ENCODE peak calls at places on chromosomes 2 and 18, in four cellular contexts. L is neural crest cell, T is endothelial cell, K is PC-9. P is an unnamed sample.

GRCh38 chr2:37156071-37156856 is 516 bp downstream of the EIF2AK2 start:
- DNase-seq in L (no peak), T (peak; percentile 7), K (peak; percentile 10), P (no peak)

GRCh38 chr2:136207030-136207623 is 89.2 kb upstream of the CXCR4 start:
- DNase-seq in L (no peak), T (no peak), K (no peak), P (no peak)

GRCh38 chr2:26922638-26923466 is 47.6 kb upstream of the MAPRE3 start:
- DNase-seq in L (peak; percentile 31), T (peak; percentile 68), K (peak; percentile 25), P (no peak)

GRCh38 chr18:62387257-62387656 is 62.1 kb downstream of the TNFRSF11A start:
- DNase-seq in L (no peak), T (no peak), K (no peak), P (no peak)

GRCh38 chr2:109203246-109204011 is 74.4 kb downstream of the SH3RF3 start:
- DNase-seq in L (no peak), T (no peak), K (no peak), P (no peak)

GRCh38 chr2:29632018-29632417 is 289.4 kb downstream of the ALK start:
- DNase-seq in L (no peak), T (no peak), K (no peak), P (no peak)

GRCh38 chr18:4068552-4069158 is 386.5 kb downstream of the DLGAP1 start:
- DNase-seq in L (peak; percentile 45), T (peak; percentile 59), K (peak; percentile 40), P (peak; percentile 4)

GRCh38 chr2:138059967-138060635 is 95.8 kb downstream of the HNMT start:
- DNase-seq in L (no peak), T (no peak), K (peak; percentile 67), P (peak; percentile 37)

GRCh38 chr2:88099798-88100488 is 27.9 kb downstream of the FABP1 start:
- DNase-seq in L (peak; percentile 9), T (peak; percentile 26), K (peak; percentile 8), P (no peak)

GRCh38 chr18:75727479-75727878 is 300.0 kb upstream of the SMIM21 start:
- DNase-seq in L (peak; percentile 48), T (peak; percentile 58), K (peak; percentile 10), P (no peak)

GRCh38 chr2:217870528-217871011 is 132.2 kb downstream of the TNS1 start:
- DNase-seq in L (no peak), T (no peak), K (no peak), P (no peak)

GRCh38 chr2:67994716-67995115 is 68.1 kb downstream of the C1D start:
- DNase-seq in L (no peak), T (no peak), K (no peak), P (no peak)

GRCh38 chr2:173972636-173973035 is 7.5 kb upstream of the SP3 start:
- DNase-seq in L (no peak), T (no peak), K (peak; percentile 95), P (no peak)

GRCh38 chr2:11865820-11866219 is 119.4 kb downstream of the LPIN1 start:
- DNase-seq in L (no peak), T (no peak), K (no peak), P (no peak)

GRCh38 chr2:70855679-70856078 is 20.1 kb upstream of the CD207 start:
- DNase-seq in L (no peak), T (no peak), K (no peak), P (peak; percentile 60)

GRCh38 chr2:216918088-216918680 is 58.3 kb upstream of the TNP1 start:
- DNase-seq in L (no peak), T (no peak), K (peak; percentile 21), P (peak; percentile 5)

GRCh38 chr18:29225351-29225750 is 1048.4 kb upstream of the CDH2 start:
- DNase-seq in L (no peak), T (no peak), K (no peak), P (no peak)

GRCh38 chr2:226790436-226790835 is 9.2 kb downstream of the IRS1 start:
- DNase-seq in L (no peak), T (no peak), K (no peak), P (no peak)

GRCh38 chr2:172249986-172250385 is 147.3 kb upstream of the DLX2 start:
- DNase-seq in L (no peak), T (no peak), K (no peak), P (no peak)

GRCh38 chr2:35503311-35503710 is 852.3 kb upstream of the CRIM1 start:
- DNase-seq in L (no peak), T (no peak), K (no peak), P (no peak)

GRCh38 chr2:27752551-27753237 is 18.8 kb upstream of the MRPL33 start:
- DNase-seq in L (no peak), T (peak; percentile 30), K (peak; percentile 83), P (no peak)

GRCh38 chr2:190997516-190998113 is 16.4 kb downstream of the STAT1 start:
- DNase-seq in L (no peak), T (no peak), K (no peak), P (no peak)

GRCh38 chr2:57440437-57440836 is 606.2 kb upstream of the VRK2 start:
- DNase-seq in L (no peak), T (no peak), K (no peak), P (no peak)

GRCh38 chr2:9735335-9735734 is 104.5 kb upstream of the YWHAQ start:
- DNase-seq in L (no peak), T (no peak), K (no peak), P (no peak)

GRCh38 chr2:69791045-69791444 is 38.4 kb upstream of the GMCL1 start:
- DNase-seq in L (no peak), T (no peak), K (no peak), P (no peak)

GRCh38 chr18:57674891-57675290 is 53.3 kb upstream of the NARS1 start:
- DNase-seq in L (no peak), T (no peak), K (no peak), P (no peak)

GRCh38 chr2:217953011-217953481 is 49.7 kb downstream of the TNS1 start:
- DNase-seq in L (no peak), T (no peak), K (no peak), P (no peak)

GRCh38 chr2:43452318-43452731 is 143.5 kb downstream of the THADA start:
- DNase-seq in L (no peak), T (no peak), K (no peak), P (no peak)

GRCh38 chr2:137023205-137023604 is 257.9 kb downstream of the THSD7B start:
- DNase-seq in L (no peak), T (no peak), K (no peak), P (no peak)

GRCh38 chr2:173010233-173010632 is 65.4 kb upstream of the MAP3K20 start:
- DNase-seq in L (no peak), T (no peak), K (no peak), P (no peak)

GRCh38 chr2:75175473-75175872 is 23.8 kb downstream of the TACR1 start:
- DNase-seq in L (no peak), T (no peak), K (no peak), P (no peak)

GRCh38 chr2:190911813-190912212 is 31.2 kb downstream of the GLS start:
- DNase-seq in L (no peak), T (no peak), K (no peak), P (no peak)

GRCh38 chr2:235514627-235515363 is 21.0 kb downstream of the AGAP1 start:
- DNase-seq in L (no peak), T (no peak), K (no peak), P (no peak)
- TF ChIP-seq CTCF in L (peak; percentile 24), T (no peak), K (peak; percentile 16), P (no peak)

GRCh38 chr2:64863097-64863820 is 125.9 kb upstream of the SLC1A4 start:
- DNase-seq in L (no peak), T (no peak), K (no peak), P (no peak)

GRCh38 chr2:64867253-64867996 is 121.8 kb upstream of the SLC1A4 start:
- DNase-seq in L (no peak), T (no peak), K (no peak), P (no peak)

GRCh38 chr2:64866797-64867196 is 122.4 kb upstream of the SLC1A4 start:
- DNase-seq in L (no peak), T (no peak), K (peak; percentile 40), P (peak; percentile 92)

GRCh38 chr2:64865831-64866146 is 123.4 kb upstream of the SLC1A4 start:
- DNase-seq in L (no peak), T (no peak), K (no peak), P (no peak)

GRCh38 chr2:64865073-64865830 is 123.9 kb upstream of the SLC1A4 start:
- DNase-seq in L (peak; percentile 63), T (peak; percentile 76), K (peak; percentile 74), P (peak; percentile 39)
- TF ChIP-seq CTCF in L (peak; percentile 92), T (peak; percentile 96), K (no peak), P (peak; percentile 25)

DNA sequence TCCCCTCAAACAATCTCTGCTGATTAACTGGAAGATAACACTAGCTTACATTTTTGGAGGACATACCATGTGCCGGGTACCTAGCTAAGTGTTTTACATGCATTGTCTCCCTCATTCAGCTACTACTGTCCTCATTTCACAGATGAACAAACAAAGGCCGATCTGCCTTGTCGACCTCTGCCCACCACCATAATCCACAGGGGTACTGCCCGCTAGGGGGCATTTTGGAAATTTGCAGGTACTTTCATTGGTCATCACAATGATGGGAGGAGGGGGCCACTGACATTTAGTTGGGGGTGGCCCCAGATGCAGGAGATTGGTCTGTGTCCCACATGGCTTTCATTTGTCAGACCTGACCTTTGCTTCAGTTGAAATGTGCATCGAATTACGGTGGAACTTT is 3.9 kb upstream of the TMEM163 start:
- DNase-seq in L (no peak), T (peak; percentile 41), K (no peak), P (no peak)
- TF ChIP-seq CTCF in L (peak; percentile 49), T (peak; percentile 55), K (peak; percentile 29), P (no peak)

GRCh38 chr2:130342533-130343275 is at the start of gene IMP4:
- DNase-seq in L (peak; percentile 80), T (peak; percentile 84), K (peak; percentile 93), P (peak; percentile 98)
- TF ChIP-seq CTCF in L (peak; percentile 57), T (no peak), K (no peak), P (peak; percentile 34)

DNA sequence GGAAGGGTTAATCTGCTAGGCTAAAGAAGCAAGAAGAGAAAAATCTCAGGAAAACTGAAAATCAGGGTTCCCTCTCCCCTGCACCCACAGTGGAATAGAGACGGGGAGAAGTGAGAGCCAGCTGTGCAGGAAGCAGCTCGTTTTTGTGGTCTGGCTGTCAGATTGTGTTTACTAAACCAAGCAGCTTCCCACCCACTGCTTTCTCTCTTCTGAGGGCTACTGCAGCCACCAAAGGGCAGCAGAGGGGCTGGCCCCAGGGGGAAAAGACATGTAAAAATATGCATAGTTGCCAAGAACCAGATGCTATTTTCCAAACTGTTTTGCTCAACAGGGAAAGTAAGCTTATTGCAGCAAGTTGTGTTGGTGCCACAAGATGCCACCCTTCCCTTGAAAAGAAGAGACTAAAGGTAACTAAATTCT is 72.6 kb upstream of the THUMPD2 start:
- DNase-seq in L (no peak), T (no peak), K (no peak), P (peak; percentile 48)
- TF ChIP-seq CTCF in L (no peak), T (no peak), K (no peak), P (peak; percentile 22)